ENCODE peak calls at places on chromosomes 3 and 15, in nine cellular contexts. R is tibial nerve; E is upper lobe of right lung; K is Peyer's patch; Q is CD8-positive, alpha-beta T cell; P is coronary artery; T is breast epithelium; C is GM23248; A is Jurkat, Clone E6-1. U is an unnamed sample.

GRCh38 chr15:90142216-90143175 is 40.2 kb upstream of the IDH2 start:
- DNase-seq in K (no peak), E (no peak), P (no peak), Q (peak), C (no peak), T (no peak), A (peak), R (no peak), U (no peak)

GRCh38 chr3:139934557-139935070 is 371 bp upstream of the CLSTN2 start:
- DNase-seq in P (no peak), R (no peak), K (no peak), A (no peak), C (peak), E (peak), Q (no peak), T (peak), U (peak)

GRCh38 chr15:70427531-70428120 is 329.9 kb upstream of the TLE3 start:
- DNase-seq in A (no peak), E (no peak), R (no peak), K (no peak), C (no peak), P (no peak), Q (no peak), T (peak), U (no peak)

GRCh38 chr15:29596266-29596665 is 226.0 kb downstream of the TJP1 start:
- DNase-seq in K (no peak), E (no peak), P (no peak), T (no peak), A (peak), R (no peak), C (peak), Q (no peak), U (no peak)

GRCh38 chr3:50600841-50601591 is 10.6 kb downstream of the CISH start:
- DNase-seq in Q (peak), T (peak), K (peak), R (peak), E (peak), A (no peak), C (peak), P (peak), U (peak)

GRCh38 chr15:53808058-53808703 is 48.7 kb upstream of the WDR72 start:
- DNase-seq in C (peak), K (no peak), T (no peak), R (no peak), E (no peak), Q (no peak), A (peak), P (no peak), U (no peak)

GRCh38 chr15:37098468-37099320 is 1.7 kb downstream of the MEIS2 start:
- DNase-seq in C (peak), A (peak), Q (no peak), E (no peak), T (no peak), K (no peak), P (no peak), R (no peak), U (peak)

GRCh38 chr3:72015463-72015862 is 230.5 kb upstream of the PROK2 start:
- DNase-seq in C (no peak), A (no peak), P (no peak), E (no peak), K (no peak), R (no peak), Q (no peak), T (no peak), U (no peak)

GRCh38 chr3:138569090-138569489 is 25.0 kb downstream of the CEP70 start:
- DNase-seq in P (no peak), Q (no peak), A (no peak), R (no peak), K (no peak), T (no peak), E (no peak), C (no peak), U (no peak)

GRCh38 chr3:71429610-71429988 is 153.9 kb downstream of the FOXP1 start:
- DNase-seq in C (no peak), P (no peak), E (no peak), A (no peak), K (no peak), Q (no peak), R (no peak), T (no peak), U (no peak)

GRCh38 chr3:2915826-2916225 is 194.3 kb downstream of the IL5RA start:
- DNase-seq in T (no peak), R (no peak), Q (no peak), K (no peak), A (no peak), P (no peak), C (no peak), E (no peak), U (no peak)
- H3K4me3 ChIP-seq in T (no peak), R (no peak), Q (no peak), K (no peak), A (no peak), P (no peak), C (no peak), E (no peak), U (no peak)

GRCh38 chr3:25768851-25769250 is 14.4 kb downstream of the NGLY1 start:
- DNase-seq in E (no peak), Q (no peak), A (no peak), R (no peak), T (no peak), P (no peak), K (no peak), C (no peak), U (no peak)
- H3K4me3 ChIP-seq in E (no peak), Q (no peak), A (no peak), R (no peak), T (no peak), P (no peak), K (no peak), C (no peak), U (no peak)

GRCh38 chr3:34196914-34197313 is 398.5 kb downstream of the PDCD6IP start:
- DNase-seq in K (no peak), P (no peak), A (no peak), E (no peak), T (no peak), R (no peak), Q (no peak), C (no peak), U (no peak)
- H3K4me3 ChIP-seq in K (no peak), P (no peak), A (no peak), E (no peak), T (no peak), R (no peak), Q (no peak), C (no peak), U (no peak)

DNA sequence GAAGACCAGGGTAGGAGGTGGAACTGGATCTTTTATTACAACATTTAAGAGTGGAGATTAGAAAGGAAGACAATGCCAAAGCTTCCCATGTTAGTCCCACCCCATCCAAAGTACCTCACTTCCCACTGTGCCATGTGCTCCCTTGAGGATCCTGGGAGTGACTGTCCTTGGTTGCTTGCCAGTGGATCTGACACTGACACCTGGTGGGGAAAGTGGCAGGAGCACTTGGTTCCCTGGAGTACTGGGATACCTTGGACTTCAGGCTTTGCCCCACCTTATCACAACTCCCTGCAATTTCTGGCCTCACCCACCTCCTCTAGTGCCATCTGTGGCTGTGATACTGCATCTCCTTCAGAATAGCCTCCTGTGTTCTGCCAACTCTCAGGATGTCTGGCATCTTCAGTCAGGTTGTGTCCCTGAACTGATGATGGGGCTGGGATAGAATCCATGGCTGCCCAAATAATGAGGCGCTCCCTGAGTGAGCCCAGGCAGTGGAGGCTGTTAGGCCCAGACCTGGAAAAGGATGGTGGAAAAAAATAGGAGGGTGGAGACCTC is 1.3 kb downstream of the ELL3 start:
- DNase-seq in P (no peak), K (no peak), T (peak), E (peak), Q (no peak), C (peak), R (no peak), A (no peak), U (peak)
- H3K4me3 ChIP-seq in P (no peak), K (peak), T (no peak), E (no peak), Q (no peak), C (no peak), R (no peak), A (no peak), U (no peak)

GRCh38 chr3:14601692-14602005 is 49.9 kb upstream of the CCDC174 start:
- DNase-seq in P (no peak), R (no peak), A (no peak), Q (no peak), C (no peak), T (no peak), K (no peak), E (no peak), U (no peak)

GRCh38 chr3:14605070-14605469 is 46.5 kb upstream of the CCDC174 start:
- DNase-seq in R (no peak), Q (no peak), C (peak), E (no peak), A (no peak), T (no peak), K (no peak), P (no peak), U (no peak)

GRCh38 chr3:14600856-14601610 is 50.5 kb upstream of the CCDC174 start:
- DNase-seq in Q (no peak), C (no peak), A (no peak), T (no peak), K (no peak), P (no peak), R (no peak), E (no peak), U (no peak)

GRCh38 chr3:14602006-14602803 is 49.4 kb upstream of the CCDC174 start:
- DNase-seq in C (no peak), Q (no peak), R (no peak), P (no peak), K (no peak), E (no peak), T (no peak), A (no peak), U (no peak)

GRCh38 chr3:14602804-14603644 is 48.5 kb upstream of the CCDC174 start:
- DNase-seq in R (no peak), P (no peak), T (no peak), E (no peak), Q (no peak), K (no peak), C (peak), A (no peak), U (no peak)
- H3K4me3 ChIP-seq in R (no peak), P (peak), T (no peak), E (no peak), Q (no peak), K (peak), C (peak), A (no peak), U (peak)

U was measured in right cardiac atrium.